ENCODE peak calls at places on chromosomes 3 and 15, in six cellular contexts. V is K562, R is GM12878, T is HepG2, L is HCT116, H is SK-N-SH. N is an unnamed sample.

GRCh38 chr3:8538223-8538622 is 36.6 kb downstream of the LMCD1 start:
- DNase-seq in H (no peak), V (no peak), R (no peak), T (no peak), L (no peak), N (no peak)

GRCh38 chr3:181752202-181752671 is 40.5 kb downstream of the SOX2 start:
- DNase-seq in T (no peak), H (peak), R (no peak), V (no peak), L (no peak), N (no peak)

GRCh38 chr3:12897537-12898289 is 56.3 kb upstream of the RPL32 start:
- DNase-seq in L (no peak), H (no peak), V (no peak), R (no peak), T (no peak), N (no peak)

GRCh38 chr15:68365140-68365745 is 66.7 kb downstream of the ITGA11 start:
- DNase-seq in L (no peak), V (no peak), R (no peak), T (no peak), H (no peak), N (no peak)

GRCh38 chr15:96416218-96416933 is 85.9 kb downstream of the NR2F2 start:
- DNase-seq in L (no peak), T (no peak), H (no peak), R (no peak), V (no peak), N (peak)

GRCh38 chr3:140629351-140630137 is 48.3 kb upstream of the TRIM42 start:
- DNase-seq in R (no peak), L (no peak), T (peak), V (no peak), H (no peak), N (no peak)

GRCh38 chr3:151319613-151320012 is 3.0 kb upstream of the GPR87 start:
- DNase-seq in T (no peak), R (no peak), V (no peak), L (no peak), H (no peak), N (no peak)

GRCh38 chr15:53414167-53414566 is 345.3 kb downstream of the WDR72 start:
- DNase-seq in H (no peak), L (no peak), V (no peak), T (peak), R (no peak), N (no peak)

GRCh38 chr3:136547293-136547692 is 204.9 kb downstream of the STAG1 start:
- DNase-seq in R (peak), T (no peak), V (no peak), L (no peak), H (no peak), N (no peak)

GRCh38 chr15:25527118-25527517 is 88.3 kb upstream of the UBE3A start:
- DNase-seq in R (no peak), T (no peak), H (no peak), L (no peak), V (no peak), N (no peak)

GRCh38 chr3:185942907-185943306 is 5.1 kb upstream of the TRA2B start:
- DNase-seq in V (no peak), T (no peak), L (no peak), R (no peak), H (no peak), N (no peak)

GRCh38 chr3:124558898-124559649 is 171.2 kb upstream of the UMPS start:
- DNase-seq in L (peak), R (no peak), H (peak), T (no peak), V (peak), N (no peak)

GRCh38 chr15:76084263-76084662 is 24.5 kb downstream of the TMEM266 start:
- DNase-seq in V (no peak), R (no peak), L (no peak), H (no peak), T (no peak), N (no peak)

GRCh38 chr3:153252963-153253362 is 90.9 kb downstream of the RAP2B start:
- DNase-seq in H (no peak), T (no peak), V (no peak), L (no peak), R (no peak), N (no peak)

GRCh38 chr3:184334470-184335158 is 2.8 kb upstream of the FAM131A start:
- DNase-seq in V (peak), H (no peak), T (no peak), R (no peak), L (no peak), N (no peak)

GRCh38 chr3:187838016-187838535 is 92.8 kb upstream of the BCL6 start:
- DNase-seq in L (no peak), R (no peak), H (no peak), T (no peak), V (no peak), N (no peak)

GRCh38 chr15:73295630-73296286 is 73.0 kb downstream of the HCN4 start:
- DNase-seq in V (no peak), R (no peak), H (no peak), L (no peak), T (no peak), N (no peak)

GRCh38 chr15:94421711-94422110 is 190.3 kb downstream of the MCTP2 start:
- DNase-seq in H (no peak), L (no peak), V (no peak), R (no peak), T (no peak), N (no peak)

GRCh38 chr3:115092220-115092791 is 54.8 kb downstream of the ZBTB20 start:
- DNase-seq in T (peak), H (peak), R (peak), V (peak), L (peak), N (peak)

GRCh38 chr3:119235151-119235550 is 5.5 kb downstream of the B4GALT4 start:
- DNase-seq in T (no peak), R (no peak), H (no peak), L (no peak), V (no peak), N (no peak)

GRCh38 chr3:16247282-16248058 is 17.3 kb downstream of the DPH3 start:
- DNase-seq in L (peak), V (peak), H (peak), R (peak), T (peak), N (peak)

GRCh38 chr3:50390523-50391177 is 31.3 kb upstream of the TMEM115 start:
- DNase-seq in T (no peak), R (no peak), V (peak), H (peak), L (no peak), N (no peak)

GRCh38 chr15:69979269-69979668 is 118.4 kb downstream of the TLE3 start:
- DNase-seq in R (no peak), L (no peak), H (no peak), T (peak), V (peak), N (peak)

GRCh38 chr3:79405183-79405582 is 362.6 kb downstream of the ROBO1 start:
- DNase-seq in R (no peak), L (no peak), H (no peak), T (peak), V (no peak), N (no peak)

GRCh38 chr3:79410136-79410535 is 357.7 kb downstream of the ROBO1 start:
- DNase-seq in T (no peak), H (no peak), R (no peak), V (no peak), L (no peak), N (no peak)

GRCh38 chr3:79410617-79411016 is 357.2 kb downstream of the ROBO1 start:
- DNase-seq in V (no peak), T (no peak), H (no peak), R (no peak), L (no peak), N (no peak)

GRCh38 chr3:79406175-79406574 is 361.6 kb downstream of the ROBO1 start:
- DNase-seq in V (no peak), L (no peak), H (no peak), R (no peak), T (no peak), N (peak)
- H2AFZ ChIP-seq in V (no peak), L (no peak), H (no peak), R (no peak), T (no peak), N (no peak)

GRCh38 chr3:43691120-43692002 is 623 bp downstream of the ABHD5 start:
- DNase-seq in H (peak), V (peak), T (peak), R (no peak), L (peak), N (peak)
- TF ChIP-seq REST in H (peak), V (peak), T (peak), R (no peak), L (no peak), N (peak)

GRCh38 chr15:91258436-91258779 is 158.4 kb downstream of the SV2B start:
- DNase-seq in L (no peak), H (no peak), R (no peak), T (no peak), V (no peak), N (peak)

GRCh38 chr15:91255788-91256187 is 155.7 kb downstream of the SV2B start:
- DNase-seq in R (no peak), T (no peak), H (no peak), V (no peak), L (no peak), N (no peak)

GRCh38 chr15:91261345-91261744 is 161.3 kb downstream of the SV2B start:
- DNase-seq in T (no peak), R (no peak), H (no peak), L (no peak), V (no peak), N (no peak)

GRCh38 chr15:91254766-91255165 is 154.7 kb downstream of the SV2B start:
- DNase-seq in T (no peak), H (no peak), R (no peak), L (no peak), V (no peak), N (no peak)

GRCh38 chr15:91257755-91258435 is 157.8 kb downstream of the SV2B start:
- DNase-seq in H (no peak), T (no peak), L (no peak), R (no peak), V (no peak), N (no peak)
- H2AFZ ChIP-seq in H (no peak), T (no peak), L (no peak), R (no peak), V (no peak), N (no peak)

GRCh38 chr3:194296832-194297666 is 54.1 kb downstream of the CPN2 start:
- DNase-seq in R (no peak), L (peak), V (no peak), H (no peak), T (peak), N (peak)

GRCh38 chr3:194294888-194295214 is 56.3 kb downstream of the CPN2 start:
- DNase-seq in V (no peak), H (peak), L (no peak), R (no peak), T (no peak), N (no peak)

GRCh38 chr3:194298331-194299227 is 52.5 kb downstream of the CPN2 start:
- DNase-seq in H (peak), R (no peak), T (no peak), L (no peak), V (peak), N (no peak)

GRCh38 chr3:194294199-194294887 is 56.8 kb downstream of the CPN2 start:
- DNase-seq in R (no peak), V (no peak), T (no peak), H (peak), L (no peak), N (peak)

DNA sequence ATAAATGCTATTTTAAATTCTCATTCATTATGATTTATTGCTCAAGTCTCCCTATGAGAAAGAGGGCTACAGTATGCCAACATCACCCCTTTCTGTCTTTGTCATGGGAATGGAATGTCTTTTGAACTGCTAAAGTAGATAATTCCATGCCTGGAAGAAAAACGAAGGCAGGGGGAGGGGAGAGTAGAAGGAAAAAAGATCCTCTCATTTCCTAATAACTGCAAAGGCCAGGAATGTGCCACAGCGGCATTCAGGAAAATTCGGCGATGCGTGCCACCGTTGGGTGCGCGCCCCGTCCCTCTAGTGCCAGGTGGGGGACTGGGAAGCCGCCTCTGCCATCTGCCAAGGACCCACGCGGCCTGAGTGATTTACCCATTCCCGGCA is 54.7 kb downstream of the CPN2 start:
- DNase-seq in V (no peak), H (no peak), L (peak), R (no peak), T (peak), N (peak)
- TF ChIP-seq REST in V (no peak), H (no peak), L (no peak), R (no peak), T (no peak), N (no peak)

N was measured in GM23338.